ENCODE peak calls at places on chromosomes 12 and 14, in eight cellular contexts. One of them, this sample, is unnamed.

GRCh38 chr14:96581902-96582640 is 79.9 kb downstream of the PAPOLA start:
- DNase-seq in psoas muscle: no peak
- DNase-seq in PC-3: no peak
- DNase-seq in cardiac fibroblast: no peak
- DNase-seq in body of pancreas: no peak
- DNase-seq in fibroblast of pulmonary artery: no peak
- DNase-seq in fibroblast of villous mesenchyme: no peak
- DNase-seq in choroid plexus epithelial cell: no peak
- DNase-seq in this sample: no peak

GRCh38 chr12:65824314-65824563 is at the start of gene HMGA2:
- DNase-seq in PC-3: peak
- DNase-seq in fibroblast of villous mesenchyme: no peak
- DNase-seq in psoas muscle: peak
- DNase-seq in cardiac fibroblast: peak
- DNase-seq in body of pancreas: no peak
- DNase-seq in choroid plexus epithelial cell: peak
- DNase-seq in fibroblast of pulmonary artery: peak
- DNase-seq in this sample: peak

GRCh38 chr12:79233341-79233761 is 368.8 kb downstream of the SYT1 start:
- DNase-seq in psoas muscle: no peak
- DNase-seq in body of pancreas: no peak
- DNase-seq in PC-3: no peak
- DNase-seq in choroid plexus epithelial cell: no peak
- DNase-seq in cardiac fibroblast: no peak
- DNase-seq in fibroblast of pulmonary artery: no peak
- DNase-seq in fibroblast of villous mesenchyme: no peak
- DNase-seq in this sample: no peak

GRCh38 chr12:25328082-25328712 is 77.5 kb upstream of the KRAS start:
- DNase-seq in psoas muscle: no peak
- DNase-seq in cardiac fibroblast: peak
- DNase-seq in fibroblast of pulmonary artery: peak
- DNase-seq in fibroblast of villous mesenchyme: peak
- DNase-seq in choroid plexus epithelial cell: peak
- DNase-seq in PC-3: no peak
- DNase-seq in body of pancreas: peak
- DNase-seq in this sample: no peak

GRCh38 chr12:118436002-118436724 is 59.8 kb downstream of the SUDS3 start:
- DNase-seq in cardiac fibroblast: peak
- DNase-seq in fibroblast of villous mesenchyme: no peak
- DNase-seq in PC-3: peak
- DNase-seq in fibroblast of pulmonary artery: no peak
- DNase-seq in body of pancreas: no peak
- DNase-seq in psoas muscle: no peak
- DNase-seq in choroid plexus epithelial cell: no peak
- DNase-seq in this sample: no peak

GRCh38 chr12:29516431-29516875 is 19.0 kb upstream of the OVCH1 start:
- DNase-seq in fibroblast of pulmonary artery: peak
- DNase-seq in body of pancreas: no peak
- DNase-seq in cardiac fibroblast: peak
- DNase-seq in choroid plexus epithelial cell: peak
- DNase-seq in fibroblast of villous mesenchyme: peak
- DNase-seq in psoas muscle: no peak
- DNase-seq in PC-3: peak
- DNase-seq in this sample: peak

GRCh38 chr12:97567619-97568110 is 105.1 kb downstream of the RMST start:
- DNase-seq in PC-3: peak
- DNase-seq in cardiac fibroblast: no peak
- DNase-seq in body of pancreas: no peak
- DNase-seq in fibroblast of villous mesenchyme: no peak
- DNase-seq in fibroblast of pulmonary artery: no peak
- DNase-seq in choroid plexus epithelial cell: no peak
- DNase-seq in psoas muscle: no peak
- DNase-seq in this sample: no peak

GRCh38 chr12:89497467-89497866 is 27.1 kb downstream of the GALNT4 start:
- DNase-seq in fibroblast of villous mesenchyme: peak
- DNase-seq in choroid plexus epithelial cell: peak
- DNase-seq in PC-3: no peak
- DNase-seq in body of pancreas: no peak
- DNase-seq in cardiac fibroblast: peak
- DNase-seq in fibroblast of pulmonary artery: no peak
- DNase-seq in psoas muscle: no peak
- DNase-seq in this sample: no peak

GRCh38 chr12:25404955-25405354 is 148.1 kb downstream of the LMNTD1 start:
- DNase-seq in choroid plexus epithelial cell: no peak
- DNase-seq in body of pancreas: no peak
- DNase-seq in PC-3: no peak
- DNase-seq in fibroblast of villous mesenchyme: no peak
- DNase-seq in cardiac fibroblast: no peak
- DNase-seq in fibroblast of pulmonary artery: no peak
- DNase-seq in psoas muscle: no peak
- DNase-seq in this sample: no peak

GRCh38 chr12:55933158-55933798 is 2.3 kb downstream of the DGKA start:
- DNase-seq in fibroblast of pulmonary artery: no peak
- DNase-seq in psoas muscle: no peak
- DNase-seq in cardiac fibroblast: peak
- DNase-seq in fibroblast of villous mesenchyme: no peak
- DNase-seq in choroid plexus epithelial cell: no peak
- DNase-seq in PC-3: peak
- DNase-seq in body of pancreas: peak
- DNase-seq in this sample: no peak

GRCh38 chr12:27018071-27018470 is 3.9 kb upstream of the TM7SF3 start:
- DNase-seq in choroid plexus epithelial cell: no peak
- DNase-seq in PC-3: no peak
- DNase-seq in cardiac fibroblast: no peak
- DNase-seq in fibroblast of villous mesenchyme: no peak
- DNase-seq in fibroblast of pulmonary artery: no peak
- DNase-seq in psoas muscle: no peak
- DNase-seq in body of pancreas: no peak
- DNase-seq in this sample: no peak

GRCh38 chr12:111271674-111272418 is 97.0 kb downstream of the PHETA1 start:
- DNase-seq in fibroblast of pulmonary artery: no peak
- DNase-seq in body of pancreas: no peak
- DNase-seq in choroid plexus epithelial cell: peak
- DNase-seq in fibroblast of villous mesenchyme: no peak
- DNase-seq in cardiac fibroblast: peak
- DNase-seq in psoas muscle: no peak
- DNase-seq in PC-3: peak
- DNase-seq in this sample: no peak

GRCh38 chr14:75399819-75400678 is 27.8 kb upstream of the JDP2 start:
- DNase-seq in cardiac fibroblast: peak
- DNase-seq in fibroblast of pulmonary artery: peak
- DNase-seq in fibroblast of villous mesenchyme: peak
- DNase-seq in choroid plexus epithelial cell: no peak
- DNase-seq in PC-3: peak
- DNase-seq in psoas muscle: peak
- DNase-seq in body of pancreas: peak
- DNase-seq in this sample: no peak

GRCh38 chr12:65832217-65832616 is 7.9 kb downstream of the HMGA2 start:
- DNase-seq in cardiac fibroblast: peak
- DNase-seq in fibroblast of pulmonary artery: no peak
- DNase-seq in fibroblast of villous mesenchyme: peak
- DNase-seq in choroid plexus epithelial cell: peak
- DNase-seq in PC-3: peak
- DNase-seq in body of pancreas: no peak
- DNase-seq in psoas muscle: no peak
- DNase-seq in this sample: no peak

GRCh38 chr12:31482816-31483215 is 108.1 kb downstream of the DENND5B start:
- DNase-seq in fibroblast of villous mesenchyme: no peak
- DNase-seq in body of pancreas: no peak
- DNase-seq in cardiac fibroblast: peak
- DNase-seq in psoas muscle: no peak
- DNase-seq in fibroblast of pulmonary artery: peak
- DNase-seq in PC-3: no peak
- DNase-seq in choroid plexus epithelial cell: peak
- DNase-seq in this sample: no peak

GRCh38 chr14:101665478-101666078 is 95.9 kb upstream of the PPP2R5C start:
- DNase-seq in PC-3: peak
- DNase-seq in body of pancreas: no peak
- DNase-seq in cardiac fibroblast: peak
- DNase-seq in fibroblast of pulmonary artery: peak
- DNase-seq in psoas muscle: no peak
- DNase-seq in fibroblast of villous mesenchyme: peak
- DNase-seq in choroid plexus epithelial cell: peak
- DNase-seq in this sample: peak

GRCh38 chr12:113805673-113806072 is 160.5 kb downstream of the RBM19 start:
- DNase-seq in cardiac fibroblast: no peak
- DNase-seq in choroid plexus epithelial cell: no peak
- DNase-seq in psoas muscle: no peak
- DNase-seq in body of pancreas: no peak
- DNase-seq in PC-3: no peak
- DNase-seq in fibroblast of pulmonary artery: no peak
- DNase-seq in fibroblast of villous mesenchyme: no peak
- DNase-seq in this sample: no peak

GRCh38 chr14:20998674-20999366 is at the start of gene SLC39A2:
- DNase-seq in fibroblast of villous mesenchyme: peak
- DNase-seq in fibroblast of pulmonary artery: peak
- DNase-seq in psoas muscle: peak
- DNase-seq in cardiac fibroblast: peak
- DNase-seq in choroid plexus epithelial cell: peak
- DNase-seq in PC-3: peak
- DNase-seq in body of pancreas: peak
- DNase-seq in this sample: peak

GRCh38 chr14:103078420-103078749 is 5.6 kb upstream of the LBHD2 start:
- DNase-seq in psoas muscle: peak
- DNase-seq in fibroblast of villous mesenchyme: peak
- DNase-seq in fibroblast of pulmonary artery: peak
- DNase-seq in PC-3: peak
- DNase-seq in choroid plexus epithelial cell: peak
- DNase-seq in body of pancreas: peak
- DNase-seq in cardiac fibroblast: peak
- DNase-seq in this sample: peak

DNA sequence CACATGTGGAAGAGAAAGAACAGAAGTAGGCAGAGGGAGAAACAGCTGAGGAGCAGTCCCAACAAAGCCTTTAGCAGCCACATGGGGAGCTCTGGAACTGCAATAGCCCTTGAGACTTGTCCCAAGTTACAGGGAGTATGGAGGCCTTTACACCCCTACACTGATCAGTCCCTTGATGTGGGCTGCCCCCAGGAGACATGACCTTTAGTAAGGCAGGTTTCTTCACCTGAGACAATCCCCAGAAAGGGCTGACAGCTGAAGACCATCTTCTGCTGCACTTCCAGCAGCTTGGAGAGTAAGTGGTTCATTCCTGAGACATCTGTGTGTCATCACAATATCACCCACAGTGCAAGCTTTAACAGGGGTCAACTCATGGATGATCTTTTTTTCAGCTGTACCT is 8.6 kb upstream of the SNAPC1 start:
- DNase-seq in choroid plexus epithelial cell: peak
- DNase-seq in fibroblast of pulmonary artery: no peak
- DNase-seq in body of pancreas: no peak
- DNase-seq in cardiac fibroblast: peak
- DNase-seq in psoas muscle: no peak
- DNase-seq in PC-3: no peak
- DNase-seq in fibroblast of villous mesenchyme: no peak
- DNase-seq in this sample: no peak
- TF ChIP-seq CTCF in choroid plexus epithelial cell: peak
- TF ChIP-seq CTCF in fibroblast of pulmonary artery: peak
- TF ChIP-seq CTCF in body of pancreas: no peak
- TF ChIP-seq CTCF in cardiac fibroblast: peak
- TF ChIP-seq CTCF in psoas muscle: no peak
- TF ChIP-seq CTCF in PC-3: peak
- TF ChIP-seq CTCF in fibroblast of villous mesenchyme: peak
- TF ChIP-seq CTCF in this sample: peak

DNA sequence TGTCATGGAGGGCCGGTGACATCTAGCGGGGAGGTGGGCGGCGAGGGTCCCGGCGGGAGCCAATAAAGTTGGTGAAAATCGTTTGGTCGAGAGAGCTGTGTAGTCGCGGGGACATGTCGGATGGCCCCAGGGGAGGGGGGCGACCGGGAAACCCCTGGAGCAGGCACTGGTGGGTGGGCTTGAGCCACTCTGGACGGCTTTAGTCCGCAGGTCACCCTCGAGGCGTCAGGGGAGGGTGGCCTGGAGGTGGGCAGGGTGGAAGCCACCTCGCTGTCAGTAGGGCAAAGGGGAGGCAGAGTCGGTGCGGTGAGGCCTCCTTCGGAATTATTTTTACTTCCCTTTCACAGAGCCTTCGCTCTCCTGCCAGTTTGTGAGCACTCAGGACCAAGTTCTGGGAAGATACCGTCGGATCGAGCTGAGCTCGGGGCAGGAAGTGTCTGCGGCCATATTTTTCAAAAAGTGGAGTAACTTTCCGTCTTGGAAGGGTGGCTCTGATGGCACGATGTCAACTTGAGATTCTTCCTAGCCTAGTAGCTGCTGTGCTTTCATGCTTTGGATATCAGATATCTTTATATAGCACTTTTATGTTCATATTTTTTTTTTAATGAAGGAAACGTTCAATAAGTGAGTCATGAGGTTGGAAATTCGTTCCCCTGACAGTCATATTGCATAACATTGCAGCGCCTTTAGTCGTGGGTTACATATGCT is 28.2 kb downstream of the WBP11 start:
- DNase-seq in body of pancreas: peak
- DNase-seq in psoas muscle: peak
- DNase-seq in PC-3: peak
- DNase-seq in fibroblast of pulmonary artery: peak
- DNase-seq in cardiac fibroblast: peak
- DNase-seq in choroid plexus epithelial cell: peak
- DNase-seq in fibroblast of villous mesenchyme: peak
- DNase-seq in this sample: no peak
- TF ChIP-seq CTCF in body of pancreas: no peak
- TF ChIP-seq CTCF in psoas muscle: no peak
- TF ChIP-seq CTCF in PC-3: no peak
- TF ChIP-seq CTCF in fibroblast of pulmonary artery: no peak
- TF ChIP-seq CTCF in cardiac fibroblast: no peak
- TF ChIP-seq CTCF in choroid plexus epithelial cell: no peak
- TF ChIP-seq CTCF in fibroblast of villous mesenchyme: no peak
- TF ChIP-seq CTCF in this sample: no peak

DNA sequence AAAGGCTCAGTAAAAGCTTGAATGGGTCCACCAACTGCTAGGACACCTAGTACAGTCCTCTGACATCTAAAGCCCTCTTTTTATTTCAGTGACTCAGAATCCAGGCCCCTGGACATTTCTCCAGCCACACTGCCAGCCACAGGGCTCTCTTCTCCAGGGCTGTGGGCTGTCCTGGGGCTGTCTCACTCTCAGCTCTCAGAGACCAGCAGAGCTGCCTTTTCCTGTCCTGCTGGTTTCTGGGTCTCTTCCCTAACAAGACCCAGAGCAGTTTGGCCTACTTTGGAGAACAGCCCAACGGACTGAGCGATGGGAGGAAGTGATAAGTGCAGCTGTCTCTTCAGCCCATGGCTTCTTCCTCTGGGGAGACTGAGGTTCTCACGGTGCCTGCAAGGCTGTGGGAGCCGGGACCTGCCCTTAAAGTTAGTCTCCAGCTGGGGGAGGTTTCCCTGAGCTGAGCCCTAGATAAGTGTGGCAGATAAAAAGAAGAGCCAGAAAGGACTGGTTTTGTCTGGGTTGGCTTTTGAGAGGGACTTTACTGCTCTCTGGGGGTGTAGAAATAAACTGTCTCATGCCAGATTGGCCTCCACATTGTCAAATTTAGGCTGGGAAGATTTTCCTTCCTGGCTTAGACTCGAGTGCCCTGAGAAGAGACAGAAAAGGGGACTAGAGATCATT is 979.8 kb downstream of the VRK1 start:
- DNase-seq in fibroblast of pulmonary artery: no peak
- DNase-seq in body of pancreas: no peak
- DNase-seq in PC-3: peak
- DNase-seq in choroid plexus epithelial cell: no peak
- DNase-seq in cardiac fibroblast: no peak
- DNase-seq in fibroblast of villous mesenchyme: no peak
- DNase-seq in psoas muscle: no peak
- DNase-seq in this sample: no peak
- TF ChIP-seq CTCF in fibroblast of pulmonary artery: no peak
- TF ChIP-seq CTCF in body of pancreas: no peak
- TF ChIP-seq CTCF in PC-3: no peak
- TF ChIP-seq CTCF in choroid plexus epithelial cell: no peak
- TF ChIP-seq CTCF in cardiac fibroblast: no peak
- TF ChIP-seq CTCF in fibroblast of villous mesenchyme: no peak
- TF ChIP-seq CTCF in psoas muscle: no peak
- TF ChIP-seq CTCF in this sample: no peak

GRCh38 chr12:69091447-69092022 is 147.8 kb upstream of the CPSF6 start:
- DNase-seq in fibroblast of villous mesenchyme: no peak
- DNase-seq in fibroblast of pulmonary artery: no peak
- DNase-seq in psoas muscle: no peak
- DNase-seq in cardiac fibroblast: no peak
- DNase-seq in choroid plexus epithelial cell: no peak
- DNase-seq in body of pancreas: no peak
- DNase-seq in PC-3: no peak
- DNase-seq in this sample: no peak
- TF ChIP-seq CTCF in fibroblast of villous mesenchyme: no peak
- TF ChIP-seq CTCF in fibroblast of pulmonary artery: no peak
- TF ChIP-seq CTCF in psoas muscle: no peak
- TF ChIP-seq CTCF in cardiac fibroblast: no peak
- TF ChIP-seq CTCF in choroid plexus epithelial cell: no peak
- TF ChIP-seq CTCF in body of pancreas: no peak
- TF ChIP-seq CTCF in PC-3: no peak
- TF ChIP-seq CTCF in this sample: no peak